ENCODE peak calls at places on chromosomes 16 and 17, in four cellular contexts. One of them, this sample, is unnamed.

GRCh38 chr16:9258423-9259051 is 167.1 kb downstream of the HAPSTR1 start:
- DNase-seq in transverse colon: peak
- DNase-seq in aorta: no peak
- DNase-seq in spleen: no peak
- DNase-seq in this sample: no peak

GRCh38 chr16:7209598-7209997 is 123.0 kb upstream of the RBFOX1 start:
- DNase-seq in transverse colon: no peak
- DNase-seq in aorta: no peak
- DNase-seq in spleen: no peak
- DNase-seq in this sample: no peak

GRCh38 chr17:62761884-62762283 is 46.2 kb downstream of the MARCHF10 start:
- DNase-seq in transverse colon: no peak
- DNase-seq in aorta: no peak
- DNase-seq in spleen: no peak
- DNase-seq in this sample: no peak

GRCh38 chr17:43940630-43941029 is 1.6 kb downstream of the PPY start:
- DNase-seq in transverse colon: no peak
- DNase-seq in aorta: no peak
- DNase-seq in spleen: no peak
- DNase-seq in this sample: no peak

GRCh38 chr16:22386976-22387375 is 12.6 kb upstream of the CDR2 start:
- DNase-seq in transverse colon: no peak
- DNase-seq in aorta: no peak
- DNase-seq in spleen: no peak
- DNase-seq in this sample: no peak

GRCh38 chr16:22035094-22035675 is 27.3 kb downstream of the MOSMO start:
- DNase-seq in transverse colon: no peak
- DNase-seq in aorta: no peak
- DNase-seq in spleen: no peak
- DNase-seq in this sample: no peak

GRCh38 chr17:37848690-37849616 is 75.3 kb upstream of the TBC1D3K start:
- DNase-seq in transverse colon: no peak
- DNase-seq in aorta: no peak
- DNase-seq in spleen: no peak
- DNase-seq in this sample: no peak

GRCh38 chr16:793414-793813 is 5.0 kb downstream of the CHTF18 start:
- DNase-seq in transverse colon: no peak
- DNase-seq in aorta: no peak
- DNase-seq in spleen: no peak
- DNase-seq in this sample: no peak

GRCh38 chr16:49356728-49357488 is 16.7 kb upstream of the C16orf78 start:
- DNase-seq in transverse colon: peak
- DNase-seq in aorta: no peak
- DNase-seq in spleen: no peak
- DNase-seq in this sample: no peak

GRCh38 chr16:28304214-28304613 is 11.9 kb downstream of the SBK1 start:
- DNase-seq in transverse colon: no peak
- DNase-seq in aorta: no peak
- DNase-seq in spleen: no peak
- DNase-seq in this sample: peak

DNA sequence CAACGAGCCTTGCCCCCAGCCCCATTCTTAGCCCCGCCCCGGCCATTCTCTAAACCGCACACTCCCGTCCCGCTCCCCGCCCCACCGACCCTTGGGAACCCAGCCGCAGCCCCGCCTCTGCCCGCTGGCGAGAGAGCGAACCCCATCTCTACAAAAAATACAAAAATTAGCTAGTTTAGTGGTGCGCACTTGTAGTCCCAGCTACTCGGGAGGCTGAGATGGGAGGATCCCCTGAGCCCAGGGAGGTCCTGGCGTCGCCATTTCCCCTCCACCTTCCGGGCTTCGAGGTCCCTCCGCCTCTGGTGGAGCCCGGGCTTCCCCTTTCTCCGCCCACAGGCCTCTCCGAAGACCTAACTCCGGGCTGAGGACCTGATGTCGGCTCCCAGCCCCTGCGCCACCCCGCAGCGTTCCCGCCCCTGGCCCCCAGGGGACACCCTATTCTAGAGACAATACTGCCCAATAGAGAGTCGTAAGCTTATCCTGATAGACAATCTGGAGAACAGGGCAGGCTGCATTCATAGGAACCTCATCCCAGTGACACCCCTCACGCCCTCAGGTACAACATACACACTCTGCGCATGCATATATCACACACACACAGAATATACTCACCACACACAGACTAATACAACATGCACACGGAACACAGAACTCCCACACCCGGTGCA is 483 bp upstream of the PROCA1 start:
- DNase-seq in transverse colon: peak
- DNase-seq in aorta: peak
- DNase-seq in spleen: peak
- DNase-seq in this sample: peak
- H3K4me3 ChIP-seq in transverse colon: peak
- H3K4me3 ChIP-seq in aorta: no peak
- H3K4me3 ChIP-seq in spleen: peak
- H3K4me3 ChIP-seq in this sample: peak

GRCh38 chr16:88967800-88968588 is 9.0 kb downstream of the CBFA2T3 start:
- DNase-seq in transverse colon: peak
- DNase-seq in aorta: no peak
- DNase-seq in spleen: peak
- DNase-seq in this sample: no peak

GRCh38 chr16:88970095-88970494 is 6.9 kb downstream of the CBFA2T3 start:
- DNase-seq in transverse colon: no peak
- DNase-seq in aorta: no peak
- DNase-seq in spleen: peak
- DNase-seq in this sample: no peak

GRCh38 chr16:88969361-88969831 is 7.6 kb downstream of the CBFA2T3 start:
- DNase-seq in transverse colon: no peak
- DNase-seq in aorta: no peak
- DNase-seq in spleen: peak
- DNase-seq in this sample: no peak

GRCh38 chr16:88966986-88967799 is 9.8 kb downstream of the CBFA2T3 start:
- DNase-seq in transverse colon: no peak
- DNase-seq in aorta: no peak
- DNase-seq in spleen: peak
- DNase-seq in this sample: no peak

GRCh38 chr16:88968589-88969280 is 8.3 kb downstream of the CBFA2T3 start:
- DNase-seq in transverse colon: no peak
- DNase-seq in aorta: no peak
- DNase-seq in spleen: peak
- DNase-seq in this sample: no peak
- H3K4me3 ChIP-seq in transverse colon: no peak
- H3K4me3 ChIP-seq in aorta: no peak
- H3K4me3 ChIP-seq in spleen: peak
- H3K4me3 ChIP-seq in this sample: no peak

GRCh38 chr17:41500131-41500911 is 5.1 kb downstream of the KRT13 start:
- DNase-seq in transverse colon: no peak
- DNase-seq in aorta: no peak
- DNase-seq in spleen: no peak
- DNase-seq in this sample: no peak
- H3K4me3 ChIP-seq in transverse colon: no peak
- H3K4me3 ChIP-seq in aorta: no peak
- H3K4me3 ChIP-seq in spleen: no peak
- H3K4me3 ChIP-seq in this sample: no peak

GRCh38 chr17:77529328-77529650 is 388.5 kb downstream of the SEC14L1 start:
- DNase-seq in transverse colon: no peak
- DNase-seq in aorta: no peak
- DNase-seq in spleen: no peak
- DNase-seq in this sample: no peak
- H3K4me3 ChIP-seq in transverse colon: no peak
- H3K4me3 ChIP-seq in aorta: no peak
- H3K4me3 ChIP-seq in spleen: no peak
- H3K4me3 ChIP-seq in this sample: no peak

DNA sequence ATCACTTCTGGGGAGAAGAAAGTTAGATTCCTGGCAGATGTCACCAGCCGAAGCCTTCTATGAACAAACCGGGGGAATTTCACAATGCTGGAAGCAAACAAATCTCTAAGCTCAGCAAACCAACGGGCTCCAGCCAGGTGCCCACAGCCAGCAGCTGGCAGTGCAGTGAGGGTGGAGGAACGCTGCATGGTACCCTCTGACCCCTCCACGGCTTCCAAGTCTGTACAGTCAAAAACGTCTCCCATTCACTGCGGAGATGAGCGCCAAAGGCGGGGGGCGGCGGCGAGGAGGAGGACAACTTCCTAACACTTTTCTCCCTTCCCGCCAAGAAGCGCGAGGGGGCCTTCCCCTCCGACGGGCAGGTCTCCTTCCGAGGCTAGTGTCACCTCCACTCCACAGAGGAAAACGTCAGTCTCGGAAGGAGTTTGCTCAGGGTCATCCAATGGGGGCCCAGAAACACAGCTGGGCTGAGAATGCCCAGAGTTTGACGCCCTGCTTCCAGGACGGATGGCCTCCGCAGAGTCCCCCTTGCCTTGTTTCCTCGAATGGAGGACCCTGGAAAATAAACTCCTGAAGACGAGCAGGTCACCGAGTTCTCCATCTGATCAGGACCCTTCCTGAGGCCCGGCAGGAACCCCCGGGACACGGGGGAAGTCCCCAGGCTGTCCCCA is 855 bp downstream of the ZNF598 start:
- DNase-seq in transverse colon: no peak
- DNase-seq in aorta: no peak
- DNase-seq in spleen: peak
- DNase-seq in this sample: peak
- H3K4me3 ChIP-seq in transverse colon: peak
- H3K4me3 ChIP-seq in aorta: peak
- H3K4me3 ChIP-seq in spleen: peak
- H3K4me3 ChIP-seq in this sample: peak

GRCh38 chr17:81488276-81488860 is 24.2 kb downstream of the ACTG1 start:
- DNase-seq in transverse colon: no peak
- DNase-seq in aorta: no peak
- DNase-seq in spleen: peak
- DNase-seq in this sample: no peak

GRCh38 chr17:81490599-81490992 is 22.0 kb downstream of the ACTG1 start:
- DNase-seq in transverse colon: no peak
- DNase-seq in aorta: no peak
- DNase-seq in spleen: no peak
- DNase-seq in this sample: no peak

GRCh38 chr17:81489986-81490598 is 22.5 kb downstream of the ACTG1 start:
- DNase-seq in transverse colon: no peak
- DNase-seq in aorta: no peak
- DNase-seq in spleen: no peak
- DNase-seq in this sample: no peak

GRCh38 chr17:81487487-81488275 is 24.9 kb downstream of the ACTG1 start:
- DNase-seq in transverse colon: peak
- DNase-seq in aorta: peak
- DNase-seq in spleen: peak
- DNase-seq in this sample: peak

GRCh38 chr17:81489012-81489968 is 23.3 kb downstream of the ACTG1 start:
- DNase-seq in transverse colon: no peak
- DNase-seq in aorta: peak
- DNase-seq in spleen: peak
- DNase-seq in this sample: no peak
- H3K4me3 ChIP-seq in transverse colon: no peak
- H3K4me3 ChIP-seq in aorta: no peak
- H3K4me3 ChIP-seq in spleen: no peak
- H3K4me3 ChIP-seq in this sample: peak

GRCh38 chr17:57035971-57036481 is 49.0 kb upstream of the AKAP1 start:
- DNase-seq in transverse colon: peak
- DNase-seq in aorta: no peak
- DNase-seq in spleen: no peak
- DNase-seq in this sample: no peak
- H3K4me3 ChIP-seq in transverse colon: peak
- H3K4me3 ChIP-seq in aorta: no peak
- H3K4me3 ChIP-seq in spleen: no peak
- H3K4me3 ChIP-seq in this sample: peak

GRCh38 chr17:79789943-79790804 is 6.7 kb downstream of the CBX8 start:
- DNase-seq in transverse colon: peak
- DNase-seq in aorta: peak
- DNase-seq in spleen: peak
- DNase-seq in this sample: no peak

GRCh38 chr17:79788989-79789942 is 7.6 kb downstream of the CBX8 start:
- DNase-seq in transverse colon: no peak
- DNase-seq in aorta: peak
- DNase-seq in spleen: peak
- DNase-seq in this sample: no peak

GRCh38 chr17:79792371-79792871 is 4.5 kb downstream of the CBX8 start:
- DNase-seq in transverse colon: no peak
- DNase-seq in aorta: no peak
- DNase-seq in spleen: no peak
- DNase-seq in this sample: no peak

GRCh38 chr17:79791354-79792123 is 5.3 kb downstream of the CBX8 start:
- DNase-seq in transverse colon: no peak
- DNase-seq in aorta: peak
- DNase-seq in spleen: no peak
- DNase-seq in this sample: no peak

DNA sequence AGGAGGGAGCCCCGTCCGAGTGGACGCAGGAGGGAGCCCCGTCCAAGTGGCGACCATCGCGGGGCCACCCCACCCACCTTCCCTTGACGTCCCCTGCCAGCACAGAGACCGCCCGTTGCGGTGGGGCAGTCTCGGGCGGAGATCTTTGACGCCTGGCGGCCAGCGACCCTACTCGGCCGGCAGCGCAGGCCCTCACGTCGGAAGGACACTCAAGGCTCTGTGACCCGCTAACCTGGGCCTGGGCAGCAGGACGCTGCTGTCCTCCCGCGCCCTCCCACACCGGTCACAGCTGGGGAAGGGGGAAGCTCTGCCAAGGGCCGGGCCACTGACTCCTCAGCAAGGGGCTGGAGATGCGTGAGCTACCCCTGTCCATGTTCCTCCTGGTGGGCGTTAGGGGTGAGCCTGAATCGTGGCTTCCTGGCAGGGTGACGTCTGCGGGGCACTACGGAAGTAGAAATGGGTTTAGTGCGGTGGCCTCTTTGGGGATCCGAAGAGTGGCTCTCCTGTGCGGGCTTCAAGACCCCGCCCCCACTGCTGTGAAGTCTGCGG is 6.0 kb downstream of the CBX8 start:
- DNase-seq in transverse colon: no peak
- DNase-seq in aorta: peak
- DNase-seq in spleen: no peak
- DNase-seq in this sample: no peak
- H3K4me3 ChIP-seq in transverse colon: no peak
- H3K4me3 ChIP-seq in aorta: no peak
- H3K4me3 ChIP-seq in spleen: no peak
- H3K4me3 ChIP-seq in this sample: no peak